ENCODE peak calls at places on chromosomes 5 and 9, in seven cellular contexts. One of them, this sample, is unnamed.
A peak's percentile ranks its signal among the peaks of the same experiment; 100 is the strongest.

GRCh38 chr9:80720579-80720978 is 968.8 kb downstream of the TLE1 start:
- DNase-seq in AG04450: no peak
- DNase-seq in body of pancreas: no peak
- DNase-seq in IMR-90: no peak
- DNase-seq in HCT116: no peak
- DNase-seq in neural progenitor cell: no peak
- DNase-seq in MM.1S: no peak
- DNase-seq in this sample: no peak

GRCh38 chr5:68480385-68480940 is 264.9 kb downstream of the PIK3R1 start:
- DNase-seq in body of pancreas: no peak
- DNase-seq in MM.1S: no peak
- DNase-seq in HCT116: no peak
- DNase-seq in neural progenitor cell: no peak
- DNase-seq in AG04450: no peak
- DNase-seq in IMR-90: no peak
- DNase-seq in this sample: no peak

GRCh38 chr5:96195053-96195452 is 233.4 kb upstream of the ELL2 start:
- DNase-seq in neural progenitor cell: no peak
- DNase-seq in MM.1S: no peak
- DNase-seq in AG04450: no peak
- DNase-seq in IMR-90: peak; percentile 61
- DNase-seq in HCT116: no peak
- DNase-seq in body of pancreas: no peak
- DNase-seq in this sample: no peak

GRCh38 chr5:145797336-145797735 is 37.8 kb downstream of the PRELID2 start:
- DNase-seq in IMR-90: peak; percentile 59
- DNase-seq in AG04450: no peak
- DNase-seq in MM.1S: peak; percentile 40
- DNase-seq in HCT116: no peak
- DNase-seq in body of pancreas: no peak
- DNase-seq in neural progenitor cell: no peak
- DNase-seq in this sample: no peak

GRCh38 chr9:105742088-105742487 is 47.7 kb downstream of the TMEM38B start:
- DNase-seq in MM.1S: no peak
- DNase-seq in body of pancreas: no peak
- DNase-seq in neural progenitor cell: no peak
- DNase-seq in AG04450: no peak
- DNase-seq in IMR-90: no peak
- DNase-seq in HCT116: no peak
- DNase-seq in this sample: no peak

GRCh38 chr9:132989414-132989996 is 11.0 kb downstream of the GFI1B start:
- DNase-seq in neural progenitor cell: no peak
- DNase-seq in IMR-90: no peak
- DNase-seq in body of pancreas: no peak
- DNase-seq in HCT116: no peak
- DNase-seq in MM.1S: no peak
- DNase-seq in AG04450: no peak
- DNase-seq in this sample: no peak

GRCh38 chr5:122101636-122102285 is 23.7 kb upstream of the LOX start:
- DNase-seq in HCT116: peak; percentile 26
- DNase-seq in AG04450: no peak
- DNase-seq in body of pancreas: peak; percentile 10
- DNase-seq in IMR-90: peak; percentile 79
- DNase-seq in MM.1S: peak; percentile 73
- DNase-seq in neural progenitor cell: peak; percentile 43
- DNase-seq in this sample: no peak

GRCh38 chr9:132857031-132857430 is 21.1 kb downstream of the AK8 start:
- DNase-seq in MM.1S: no peak
- DNase-seq in HCT116: no peak
- DNase-seq in body of pancreas: peak; percentile 55
- DNase-seq in neural progenitor cell: peak; percentile 22
- DNase-seq in IMR-90: peak; percentile 72
- DNase-seq in AG04450: peak; percentile 41
- DNase-seq in this sample: no peak

GRCh38 chr5:76426391-76426802 is 23.3 kb downstream of the IQGAP2 start:
- DNase-seq in AG04450: no peak
- DNase-seq in MM.1S: no peak
- DNase-seq in body of pancreas: no peak
- DNase-seq in neural progenitor cell: peak; percentile 50
- DNase-seq in IMR-90: no peak
- DNase-seq in HCT116: no peak
- DNase-seq in this sample: no peak

GRCh38 chr5:160171656-160172055 is 52.4 kb upstream of the PWWP2A start:
- DNase-seq in AG04450: no peak
- DNase-seq in neural progenitor cell: no peak
- DNase-seq in IMR-90: no peak
- DNase-seq in body of pancreas: no peak
- DNase-seq in MM.1S: no peak
- DNase-seq in HCT116: no peak
- DNase-seq in this sample: no peak

GRCh38 chr5:38994329-38994927 is 79.8 kb downstream of the RICTOR start:
- DNase-seq in AG04450: peak; percentile 24
- DNase-seq in HCT116: peak; percentile 4
- DNase-seq in body of pancreas: peak; percentile 65
- DNase-seq in MM.1S: peak; percentile 69
- DNase-seq in IMR-90: peak; percentile 76
- DNase-seq in neural progenitor cell: peak; percentile 59
- DNase-seq in this sample: no peak
- TF ChIP-seq CTCF in AG04450: peak; percentile 57
- TF ChIP-seq CTCF in HCT116: peak; percentile 27
- TF ChIP-seq CTCF in body of pancreas: peak; percentile 63
- TF ChIP-seq CTCF in MM.1S: peak; percentile 47
- TF ChIP-seq CTCF in IMR-90: peak; percentile 67
- TF ChIP-seq CTCF in neural progenitor cell: peak; percentile 52
- TF ChIP-seq CTCF in this sample: no peak

DNA sequence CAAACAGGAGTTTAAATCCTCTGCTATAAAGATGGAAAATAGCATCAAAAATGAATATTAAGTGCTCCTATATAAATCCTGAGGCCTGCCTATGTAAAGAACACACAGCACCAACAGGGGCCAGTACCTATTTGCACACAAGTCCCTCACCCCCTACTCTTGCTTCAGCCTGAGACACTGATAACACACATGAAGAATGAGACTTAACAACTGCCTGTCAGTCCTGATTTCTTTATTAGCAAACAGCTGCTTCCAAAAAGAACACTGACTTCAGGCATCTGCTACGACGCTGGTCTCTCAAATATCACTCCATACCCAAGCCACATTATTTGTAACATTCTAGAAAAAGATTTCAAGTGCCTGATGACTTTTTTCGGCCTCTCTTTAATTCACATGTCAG is 55.5 kb downstream of the MYO10 start:
- DNase-seq in IMR-90: no peak
- DNase-seq in HCT116: no peak
- DNase-seq in MM.1S: no peak
- DNase-seq in body of pancreas: no peak
- DNase-seq in neural progenitor cell: no peak
- DNase-seq in AG04450: no peak
- DNase-seq in this sample: no peak
- H3K4me3 ChIP-seq in IMR-90: no peak overlapping the region
- H3K4me3 ChIP-seq in HCT116: no peak overlapping the region
- H3K4me3 ChIP-seq in MM.1S: no peak overlapping the region
- H3K4me3 ChIP-seq in body of pancreas: no peak overlapping the region
- H3K4me3 ChIP-seq in neural progenitor cell: no peak overlapping the region
- H3K4me3 ChIP-seq in AG04450: no peak overlapping the region
- H3K4me3 ChIP-seq in this sample: no peak overlapping the region

GRCh38 chr5:180652771-180653170 is 3.4 kb upstream of the FLT4 start:
- DNase-seq in body of pancreas: no peak
- DNase-seq in HCT116: no peak
- DNase-seq in AG04450: no peak
- DNase-seq in neural progenitor cell: no peak
- DNase-seq in IMR-90: no peak
- DNase-seq in MM.1S: no peak
- DNase-seq in this sample: no peak
- H3K27me3 ChIP-seq in body of pancreas: no peaks in the 10 kb centered on the region
- H3K27me3 ChIP-seq in HCT116: no peaks in the 10 kb centered on the region
- H3K27me3 ChIP-seq in AG04450: peaks cover 27% of the 10 kb centered on the region
- H3K27me3 ChIP-seq in neural progenitor cell: peaks cover 81% of the 10 kb centered on the region
- H3K27me3 ChIP-seq in IMR-90: peaks cover 32% of the 10 kb centered on the region
- H3K27me3 ChIP-seq in MM.1S: peaks cover 57% of the 10 kb centered on the region
- H3K27me3 ChIP-seq in this sample: no peaks in the 10 kb centered on the region

GRCh38 chr5:19370655-19371386 is 617.2 kb downstream of the CDH18 start:
- DNase-seq in MM.1S: no peak
- DNase-seq in body of pancreas: no peak
- DNase-seq in neural progenitor cell: no peak
- DNase-seq in IMR-90: no peak
- DNase-seq in AG04450: no peak
- DNase-seq in HCT116: no peak
- DNase-seq in this sample: no peak
- TF ChIP-seq CTCF in MM.1S: no peak
- TF ChIP-seq CTCF in body of pancreas: no peak
- TF ChIP-seq CTCF in neural progenitor cell: no peak
- TF ChIP-seq CTCF in IMR-90: no peak
- TF ChIP-seq CTCF in AG04450: no peak
- TF ChIP-seq CTCF in HCT116: no peak
- TF ChIP-seq CTCF in this sample: no peak

GRCh38 chr5:138538943-138539627 is 4.0 kb downstream of the ETF1 start:
- DNase-seq in body of pancreas: no peak
- DNase-seq in AG04450: no peak
- DNase-seq in neural progenitor cell: no peak
- DNase-seq in HCT116: no peak
- DNase-seq in IMR-90: no peak
- DNase-seq in MM.1S: no peak
- DNase-seq in this sample: no peak

GRCh38 chr5:138536665-138537315 is 6.2 kb downstream of the ETF1 start:
- DNase-seq in IMR-90: no peak
- DNase-seq in body of pancreas: no peak
- DNase-seq in HCT116: no peak
- DNase-seq in AG04450: no peak
- DNase-seq in MM.1S: no peak
- DNase-seq in neural progenitor cell: no peak
- DNase-seq in this sample: no peak

GRCh38 chr5:138541511-138541910 is 1.5 kb downstream of the ETF1 start:
- DNase-seq in IMR-90: no peak
- DNase-seq in HCT116: no peak
- DNase-seq in MM.1S: no peak
- DNase-seq in body of pancreas: no peak
- DNase-seq in neural progenitor cell: no peak
- DNase-seq in AG04450: no peak
- DNase-seq in this sample: no peak

GRCh38 chr5:138542120-138542955 is 698 bp downstream of the ETF1 start:
- DNase-seq in AG04450: no peak
- DNase-seq in neural progenitor cell: peak; percentile 4
- DNase-seq in IMR-90: peak; percentile 11
- DNase-seq in MM.1S: no peak
- DNase-seq in body of pancreas: peak; percentile 10
- DNase-seq in HCT116: no peak
- DNase-seq in this sample: no peak

GRCh38 chr5:138539791-138540190 is 3.2 kb downstream of the ETF1 start:
- DNase-seq in HCT116: no peak
- DNase-seq in neural progenitor cell: no peak
- DNase-seq in IMR-90: no peak
- DNase-seq in AG04450: no peak
- DNase-seq in MM.1S: no peak
- DNase-seq in body of pancreas: no peak
- DNase-seq in this sample: no peak
- H3K4me3 ChIP-seq in HCT116: no peak overlapping the region
- H3K4me3 ChIP-seq in neural progenitor cell: no peak overlapping the region
- H3K4me3 ChIP-seq in IMR-90: no peak overlapping the region
- H3K4me3 ChIP-seq in AG04450: no peak overlapping the region
- H3K4me3 ChIP-seq in MM.1S: no peak overlapping the region
- H3K4me3 ChIP-seq in body of pancreas: no peak overlapping the region
- H3K4me3 ChIP-seq in this sample: no peak overlapping the region

GRCh38 chr9:126668058-126668457 is 54.3 kb downstream of the LMX1B start:
- DNase-seq in MM.1S: no peak
- DNase-seq in AG04450: no peak
- DNase-seq in body of pancreas: no peak
- DNase-seq in HCT116: no peak
- DNase-seq in IMR-90: no peak
- DNase-seq in neural progenitor cell: no peak
- DNase-seq in this sample: no peak

GRCh38 chr9:126671983-126672382 is 58.3 kb downstream of the LMX1B start:
- DNase-seq in IMR-90: no peak
- DNase-seq in body of pancreas: no peak
- DNase-seq in AG04450: no peak
- DNase-seq in HCT116: no peak
- DNase-seq in MM.1S: no peak
- DNase-seq in neural progenitor cell: no peak
- DNase-seq in this sample: no peak

GRCh38 chr9:126669108-126669507 is 55.4 kb downstream of the LMX1B start:
- DNase-seq in MM.1S: no peak
- DNase-seq in neural progenitor cell: peak; percentile 29
- DNase-seq in HCT116: no peak
- DNase-seq in AG04450: no peak
- DNase-seq in IMR-90: no peak
- DNase-seq in body of pancreas: no peak
- DNase-seq in this sample: no peak

GRCh38 chr9:126671381-126671831 is 57.7 kb downstream of the LMX1B start:
- DNase-seq in AG04450: no peak
- DNase-seq in body of pancreas: no peak
- DNase-seq in HCT116: no peak
- DNase-seq in IMR-90: no peak
- DNase-seq in neural progenitor cell: peak; percentile 83
- DNase-seq in MM.1S: no peak
- DNase-seq in this sample: no peak

DNA sequence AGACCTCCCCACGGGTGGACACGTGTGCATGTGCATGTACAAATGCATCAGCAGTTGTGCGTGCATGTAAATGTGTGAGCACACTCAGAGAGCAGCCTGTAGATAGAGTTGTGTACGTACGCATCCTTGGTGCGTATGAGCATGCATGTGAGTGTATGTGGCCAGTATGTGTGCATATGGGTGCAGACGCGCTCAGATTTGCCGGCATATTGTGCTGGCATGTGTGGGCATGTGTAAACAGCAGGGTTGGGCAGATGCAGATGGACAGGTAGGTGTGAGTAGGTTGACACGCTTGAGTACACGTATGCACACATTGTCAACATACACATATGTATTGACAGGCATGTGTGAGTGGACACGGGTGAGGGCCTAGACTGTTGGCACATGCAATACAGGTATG is 56.5 kb downstream of the LMX1B start:
- DNase-seq in neural progenitor cell: no peak
- DNase-seq in body of pancreas: no peak
- DNase-seq in HCT116: no peak
- DNase-seq in MM.1S: no peak
- DNase-seq in IMR-90: no peak
- DNase-seq in AG04450: no peak
- DNase-seq in this sample: no peak
- H3K27me3 ChIP-seq in neural progenitor cell: peaks cover 100% of the 10 kb centered on the region
- H3K27me3 ChIP-seq in body of pancreas: no peaks in the 10 kb centered on the region
- H3K27me3 ChIP-seq in HCT116: no peaks in the 10 kb centered on the region
- H3K27me3 ChIP-seq in MM.1S: peaks cover 88% of the 10 kb centered on the region
- H3K27me3 ChIP-seq in IMR-90: peaks cover 86% of the 10 kb centered on the region
- H3K27me3 ChIP-seq in AG04450: peaks cover 67% of the 10 kb centered on the region
- H3K27me3 ChIP-seq in this sample: peaks cover 3% of the 10 kb centered on the region

This sample was measured in GM06990.